ENCODE peak calls at places on chromosomes 1 and 21, in five cellular contexts. Y is GM13977; R is GM23338; C is CD8-positive, alpha-beta T cell; T is osteocyte. F is an unnamed sample.

GRCh38 chr1:185453496-185454192 is 136.6 kb upstream of the IVNS1ABP start:
- DNase-seq in Y (no peak), R (no peak), C (no peak), T (no peak), F (no peak)

GRCh38 chr1:74629283-74629682 is 44.3 kb downstream of the ERICH3 start:
- DNase-seq in Y (no peak), R (peak), C (no peak), T (no peak), F (no peak)

GRCh38 chr1:61140056-61140549 is 57.7 kb downstream of the NFIA start:
- DNase-seq in Y (no peak), R (no peak), C (no peak), T (no peak), F (no peak)

GRCh38 chr1:202213361-202214088 is 19.9 kb downstream of the LGR6 start:
- DNase-seq in Y (no peak), R (peak), C (no peak), T (no peak), F (no peak)

GRCh38 chr1:200337410-200337809 is 72.4 kb downstream of the ZNF281 start:
- DNase-seq in Y (no peak), R (no peak), C (no peak), T (no peak), F (no peak)

GRCh38 chr1:54241430-54241829 is 41.5 kb downstream of the MRPL37 start:
- DNase-seq in Y (no peak), R (no peak), C (no peak), T (no peak), F (no peak)

GRCh38 chr1:241413974-241414373 is 57.0 kb upstream of the RGS7 start:
- DNase-seq in Y (no peak), R (no peak), C (no peak), T (no peak), F (no peak)

GRCh38 chr1:151596166-151596933 is 15.5 kb upstream of the SNX27 start:
- DNase-seq in Y (no peak), R (no peak), C (no peak), T (no peak), F (no peak)

GRCh38 chr1:15900662-15901279 is 53.3 kb downstream of the SPEN start:
- DNase-seq in Y (no peak), R (peak), C (no peak), T (no peak), F (no peak)

GRCh38 chr1:202162049-202162417 is 1.6 kb upstream of the PTPN7 start:
- DNase-seq in Y (peak), R (no peak), C (no peak), T (no peak), F (peak)

GRCh38 chr1:156444407-156445001 is 56.1 kb downstream of the MEF2D start:
- DNase-seq in Y (peak), R (peak), C (no peak), T (no peak), F (peak)

GRCh38 chr1:173414539-173414938 is 62.6 kb upstream of the PRDX6 start:
- DNase-seq in Y (no peak), R (no peak), C (no peak), T (no peak), F (no peak)

GRCh38 chr1:39270368-39270767 is 65.9 kb downstream of the MACF1 start:
- DNase-seq in Y (no peak), R (no peak), C (no peak), T (no peak), F (no peak)

GRCh38 chr1:175191654-175192053 is 922 bp downstream of the KIAA0040 start:
- DNase-seq in Y (peak), R (peak), C (no peak), T (no peak), F (peak)

GRCh38 chr1:232851532-232851931 is 46.3 kb downstream of the MAP10 start:
- DNase-seq in Y (no peak), R (no peak), C (no peak), T (no peak), F (no peak)

GRCh38 chr1:15531003-15531402 is 4.4 kb downstream of the DNAJC16 start:
- DNase-seq in Y (no peak), R (no peak), C (no peak), T (no peak), F (no peak)

GRCh38 chr1:220786337-220787068 is at the start of gene MTARC1:
- DNase-seq in Y (peak), R (peak), C (no peak), T (peak), F (peak)

GRCh38 chr1:207822602-207823451 is 71.0 kb downstream of the CD46 start:
- DNase-seq in Y (peak), R (peak), C (peak), T (no peak), F (peak)

GRCh38 chr1:8202182-8202905 is 115.6 kb upstream of the SLC45A1 start:
- DNase-seq in Y (no peak), R (peak), C (no peak), T (no peak), F (no peak)

GRCh38 chr1:157085416-157085815 is 14.2 kb downstream of the ETV3L start:
- DNase-seq in Y (no peak), R (no peak), C (no peak), T (no peak), F (no peak)

GRCh38 chr1:92804721-92805169 is 19.8 kb upstream of the EVI5 start:
- DNase-seq in Y (peak), R (peak), C (no peak), T (no peak), F (peak)

GRCh38 chr1:111878096-111878495 is 111.4 kb downstream of the KCND3 start:
- DNase-seq in Y (no peak), R (no peak), C (no peak), T (no peak), F (no peak)

GRCh38 chr1:214901718-214902117 is 180.8 kb upstream of the KCNK2 start:
- DNase-seq in Y (no peak), R (no peak), C (no peak), T (no peak), F (no peak)

GRCh38 chr1:203153989-203154821 is 21.4 kb downstream of the MYBPH start:
- DNase-seq in Y (no peak), R (no peak), C (no peak), T (no peak), F (no peak)

GRCh38 chr1:205375816-205376545 is 19.3 kb upstream of the KLHDC8A start:
- DNase-seq in Y (no peak), R (peak), C (no peak), T (no peak), F (no peak)

GRCh38 chr1:89990976-89991831 is 3.7 kb upstream of the ZNF326 start:
- DNase-seq in Y (no peak), R (no peak), C (no peak), T (no peak), F (no peak)

GRCh38 chr1:4711191-4711915 is 56.9 kb downstream of the AJAP1 start:
- DNase-seq in Y (no peak), R (no peak), C (no peak), T (no peak), F (no peak)

GRCh38 chr1:59552001-59552400 is 255.1 kb downstream of the FGGY start:
- DNase-seq in Y (no peak), R (peak), C (no peak), T (no peak), F (no peak)

GRCh38 chr21:45209046-45209445 is 78.6 kb downstream of the POFUT2 start:
- DNase-seq in Y (peak), R (no peak), C (no peak), T (no peak), F (peak)

GRCh38 chr1:186757851-186758250 is 70.9 kb upstream of the PLA2G4A start:
- DNase-seq in Y (no peak), R (no peak), C (no peak), T (no peak), F (no peak)

GRCh38 chr1:2237773-2238172 is 9.7 kb downstream of the SKI start:
- DNase-seq in Y (no peak), R (peak), C (no peak), T (no peak), F (no peak)

GRCh38 chr1:81760487-81761097 is 40.1 kb upstream of the ADGRL2 start:
- DNase-seq in Y (peak), R (peak), C (no peak), T (no peak), F (no peak)

GRCh38 chr1:185483647-185484450 is 166.8 kb upstream of the IVNS1ABP start:
- DNase-seq in Y (no peak), R (peak), C (no peak), T (no peak), F (no peak)

GRCh38 chr1:43440358-43440757 is 13.4 kb downstream of the HYI start:
- DNase-seq in Y (no peak), R (no peak), C (no peak), T (no peak), F (no peak)

GRCh38 chr1:153612755-153613331 is at the start of gene S100A16:
- DNase-seq in Y (no peak), R (peak), C (no peak), T (peak), F (peak)

GRCh38 chr1:155322571-155322952 is 1.9 kb downstream of the RUSC1 start:
- DNase-seq in Y (peak), R (peak), C (no peak), T (no peak), F (peak)

GRCh38 chr1:155321577-155322497 is 1.1 kb downstream of the RUSC1 start:
- DNase-seq in Y (no peak), R (peak), C (no peak), T (no peak), F (no peak)

GRCh38 chr1:155324041-155324716 is 3.5 kb downstream of the RUSC1 start:
- DNase-seq in Y (peak), R (peak), C (peak), T (peak), F (peak)

GRCh38 chr1:155323729-155324040 is 3.0 kb downstream of the RUSC1 start:
- DNase-seq in Y (peak), R (peak), C (peak), T (peak), F (peak)

GRCh38 chr1:155322953-155323728 is 2.4 kb downstream of the RUSC1 start:
- DNase-seq in Y (peak), R (peak), C (peak), T (peak), F (peak)
- TF ChIP-seq CTCF in Y (peak), R (peak), C (peak), T (peak), F (peak)

GRCh38 chr1:230220478-230220877 is 153.4 kb downstream of the GALNT2 start:
- DNase-seq in Y (no peak), R (peak), C (no peak), T (peak), F (no peak)
- TF ChIP-seq CTCF in Y (no peak), R (no peak), C (no peak), T (no peak), F (no peak)

DNA sequence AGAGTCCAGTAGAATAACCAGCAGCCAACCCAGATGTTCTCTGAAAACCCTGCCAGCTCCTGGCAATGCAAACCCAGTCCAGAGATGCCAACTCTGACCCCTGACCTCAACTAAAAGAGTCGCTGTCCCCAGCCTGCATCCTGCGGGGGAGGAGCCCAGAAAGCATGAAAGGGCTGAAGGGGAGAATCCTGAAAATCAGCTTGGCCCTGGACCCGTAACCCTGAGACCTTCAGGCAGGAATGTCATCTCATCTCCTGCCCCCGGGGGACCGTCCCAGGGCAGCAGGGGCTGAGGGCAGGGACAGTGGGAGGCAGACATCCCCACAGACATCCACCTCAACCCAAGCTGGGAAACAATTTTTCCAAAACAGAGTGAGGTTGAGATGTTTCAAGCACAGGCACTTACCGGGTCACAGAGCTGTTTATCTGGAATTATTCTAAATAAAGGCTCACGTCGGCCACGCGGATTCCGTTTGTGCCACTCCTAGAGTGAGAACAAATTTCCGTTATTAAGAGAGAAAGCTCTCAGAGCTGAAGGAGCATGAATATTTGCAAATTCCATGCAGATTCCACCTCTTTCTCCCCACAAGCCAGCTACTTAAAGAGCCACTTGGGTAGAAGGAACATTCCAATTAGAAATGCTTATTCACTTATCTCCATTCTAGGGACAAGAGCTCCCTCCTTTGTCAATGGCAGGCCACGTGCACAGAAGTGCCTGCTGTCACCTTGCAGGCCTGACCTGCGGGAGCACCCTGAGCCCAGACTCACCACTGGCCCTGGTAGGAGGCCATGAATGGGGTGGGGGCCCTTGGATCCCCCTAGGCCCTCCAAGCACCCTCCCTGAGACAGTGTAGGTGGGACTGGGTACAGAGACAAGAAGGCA is 240.2 kb downstream of the NPHP4 start:
- DNase-seq in Y (no peak), R (no peak), C (no peak), T (no peak), F (no peak)
- TF ChIP-seq CTCF in Y (no peak), R (no peak), C (no peak), T (no peak), F (no peak)

GRCh38 chr1:22652881-22653316 is at the start of gene C1QB:
- DNase-seq in Y (no peak), R (no peak), C (no peak), T (no peak), F (no peak)

GRCh38 chr1:22658385-22659163 is 5.5 kb downstream of the C1QB start:
- DNase-seq in Y (no peak), R (no peak), C (no peak), T (no peak), F (no peak)

GRCh38 chr1:22652457-22652856 is 579 bp upstream of the C1QB start:
- DNase-seq in Y (no peak), R (no peak), C (no peak), T (no peak), F (no peak)

GRCh38 chr1:22653741-22654140 is 705 bp downstream of the C1QB start:
- DNase-seq in Y (no peak), R (no peak), C (no peak), T (no peak), F (no peak)

DNA sequence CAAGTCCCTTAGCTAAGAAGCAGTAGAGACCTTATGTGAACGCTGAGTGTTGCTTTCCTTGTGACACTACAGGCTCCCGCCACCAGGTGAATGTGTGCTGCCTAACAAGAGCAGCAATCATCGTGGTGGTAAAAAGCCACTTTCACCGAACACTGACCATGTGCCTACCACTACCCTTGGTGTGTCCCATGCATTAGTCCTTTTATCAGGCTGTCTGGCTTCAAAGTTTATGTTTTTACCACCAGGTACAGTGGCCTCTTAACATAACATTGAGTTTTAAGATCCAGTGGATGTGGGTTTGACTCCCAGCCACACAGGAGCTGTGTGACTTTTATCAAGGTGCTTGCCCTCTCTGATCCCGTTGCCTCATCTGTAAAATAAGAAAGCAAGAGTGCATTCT is 1.7 kb downstream of the C1QB start:
- DNase-seq in Y (no peak), R (peak), C (no peak), T (no peak), F (no peak)
- TF ChIP-seq CTCF in Y (no peak), R (peak), C (no peak), T (no peak), F (no peak)

DNA sequence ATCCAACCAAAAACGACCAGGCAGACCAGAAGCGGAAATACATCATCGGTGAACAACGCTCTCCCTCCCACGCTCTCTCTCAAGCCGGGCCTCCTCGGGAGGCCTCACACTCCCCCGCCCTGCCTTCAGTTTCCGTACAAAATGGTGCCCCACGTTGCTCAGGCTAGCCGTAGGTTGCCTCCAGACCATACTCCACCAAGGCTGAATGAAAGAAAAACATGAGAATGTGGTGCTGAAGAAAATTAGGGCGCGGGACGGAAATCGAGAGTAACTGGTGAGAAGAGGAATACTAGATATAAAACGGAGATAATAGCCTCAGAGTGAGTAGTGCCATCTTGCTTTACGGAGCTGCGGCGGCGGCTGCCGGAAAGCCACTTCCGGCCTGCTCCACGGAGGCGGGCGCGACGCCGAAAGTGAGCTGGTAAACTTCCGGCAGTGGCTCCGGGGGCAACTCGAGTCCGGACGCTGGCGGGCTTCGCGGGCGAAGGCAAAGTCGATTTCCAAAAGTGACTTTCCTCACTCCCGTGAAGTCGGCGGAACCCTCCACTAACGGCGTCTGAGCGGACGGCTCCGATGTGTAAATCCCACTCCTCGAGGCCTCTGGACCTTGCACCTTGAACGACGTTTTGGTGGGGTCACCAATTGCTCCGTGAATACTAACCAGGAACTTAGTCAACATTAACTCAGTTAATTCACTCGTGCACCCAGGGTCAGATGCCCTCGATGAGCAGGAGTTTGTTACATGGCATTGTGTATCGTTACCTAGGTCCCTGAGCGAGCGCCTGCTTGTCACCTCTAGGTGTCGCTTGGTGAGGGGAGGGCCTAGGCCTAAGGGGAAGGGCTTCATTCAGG is at the start of gene SH3BP5L:
- DNase-seq in Y (peak), R (peak), C (peak), T (peak), F (peak)
- TF ChIP-seq CTCF in Y (peak), R (peak), C (peak), T (peak), F (peak)